ENCODE peak calls at places on chromosomes 5 and 9, in five cellular contexts. One of them, this sample, is unnamed.

GRCh38 chr5:73307645-73308346 is 134.8 kb downstream of the TMEM174 start:
- DNase-seq in GM20000: no peak
- DNase-seq in upper lobe of right lung: no peak
- DNase-seq in AG09309: no peak
- DNase-seq in cardiac muscle cell: no peak
- DNase-seq in this sample: no peak

GRCh38 chr5:126864042-126864688 is 87.2 kb downstream of the LMNB1 start:
- DNase-seq in GM20000: no peak
- DNase-seq in upper lobe of right lung: no peak
- DNase-seq in AG09309: no peak
- DNase-seq in cardiac muscle cell: no peak
- DNase-seq in this sample: no peak

GRCh38 chr5:110063640-110064592 is 374.2 kb downstream of the MAN2A1 start:
- DNase-seq in upper lobe of right lung: no peak
- DNase-seq in cardiac muscle cell: no peak
- DNase-seq in AG09309: no peak
- DNase-seq in GM20000: no peak
- DNase-seq in this sample: no peak

GRCh38 chr5:2006193-2006970 is 123.7 kb upstream of the IRX4 start:
- DNase-seq in upper lobe of right lung: no peak
- DNase-seq in GM20000: no peak
- DNase-seq in cardiac muscle cell: no peak
- DNase-seq in AG09309: no peak
- DNase-seq in this sample: no peak

GRCh38 chr9:104961701-104962359 is 33.9 kb upstream of the ABCA1 start:
- DNase-seq in GM20000: no peak
- DNase-seq in cardiac muscle cell: no peak
- DNase-seq in AG09309: no peak
- DNase-seq in upper lobe of right lung: no peak
- DNase-seq in this sample: no peak

GRCh38 chr5:175854231-175855040 is 16.9 kb upstream of the CPLX2 start:
- DNase-seq in cardiac muscle cell: no peak
- DNase-seq in AG09309: no peak
- DNase-seq in upper lobe of right lung: no peak
- DNase-seq in GM20000: no peak
- DNase-seq in this sample: no peak

GRCh38 chr9:131432597-131433301 is 38.9 kb downstream of the PRRC2B start:
- DNase-seq in AG09309: peak
- DNase-seq in GM20000: no peak
- DNase-seq in cardiac muscle cell: peak
- DNase-seq in upper lobe of right lung: peak
- DNase-seq in this sample: peak

GRCh38 chr5:131375351-131375750 is 111.5 kb downstream of the CDC42SE2 start:
- DNase-seq in AG09309: no peak
- DNase-seq in GM20000: no peak
- DNase-seq in upper lobe of right lung: no peak
- DNase-seq in cardiac muscle cell: no peak
- DNase-seq in this sample: no peak

GRCh38 chr5:100852988-100853449 is 50.1 kb downstream of the ST8SIA4 start:
- DNase-seq in AG09309: no peak
- DNase-seq in cardiac muscle cell: no peak
- DNase-seq in GM20000: peak
- DNase-seq in upper lobe of right lung: no peak
- DNase-seq in this sample: no peak

GRCh38 chr5:102561894-102562760 is 63.3 kb upstream of the SLCO6A1 start:
- DNase-seq in upper lobe of right lung: peak
- DNase-seq in GM20000: peak
- DNase-seq in cardiac muscle cell: peak
- DNase-seq in AG09309: no peak
- DNase-seq in this sample: no peak

GRCh38 chr9:82673904-82674303 is 389.0 kb downstream of the RASEF start:
- DNase-seq in cardiac muscle cell: no peak
- DNase-seq in GM20000: no peak
- DNase-seq in upper lobe of right lung: no peak
- DNase-seq in AG09309: no peak
- DNase-seq in this sample: no peak

GRCh38 chr5:139642891-139643871 is 5.0 kb upstream of the CXXC5 start:
- DNase-seq in AG09309: no peak
- DNase-seq in upper lobe of right lung: peak
- DNase-seq in GM20000: no peak
- DNase-seq in cardiac muscle cell: no peak
- DNase-seq in this sample: no peak

GRCh38 chr5:32506809-32507208 is 62.3 kb upstream of the ZFR start:
- DNase-seq in AG09309: peak
- DNase-seq in cardiac muscle cell: peak
- DNase-seq in GM20000: no peak
- DNase-seq in upper lobe of right lung: no peak
- DNase-seq in this sample: peak

GRCh38 chr5:99068944-99069650 is 140.3 kb upstream of the CHD1 start:
- DNase-seq in cardiac muscle cell: no peak
- DNase-seq in upper lobe of right lung: no peak
- DNase-seq in AG09309: no peak
- DNase-seq in GM20000: peak
- DNase-seq in this sample: no peak

GRCh38 chr5:132830436-132831094 is at the start of gene SHROOM1:
- DNase-seq in upper lobe of right lung: peak
- DNase-seq in GM20000: peak
- DNase-seq in cardiac muscle cell: peak
- DNase-seq in AG09309: no peak
- DNase-seq in this sample: peak

GRCh38 chr9:129177443-129177790 is 644 bp downstream of the IER5L start:
- DNase-seq in GM20000: peak
- DNase-seq in upper lobe of right lung: no peak
- DNase-seq in cardiac muscle cell: no peak
- DNase-seq in AG09309: no peak
- DNase-seq in this sample: peak

GRCh38 chr9:129178983-129179382 is 922 bp upstream of the IER5L start:
- DNase-seq in GM20000: no peak
- DNase-seq in AG09309: no peak
- DNase-seq in cardiac muscle cell: no peak
- DNase-seq in upper lobe of right lung: no peak
- DNase-seq in this sample: no peak

GRCh38 chr9:129176786-129177442 is 1.1 kb downstream of the IER5L start:
- DNase-seq in upper lobe of right lung: peak
- DNase-seq in AG09309: no peak
- DNase-seq in GM20000: peak
- DNase-seq in cardiac muscle cell: peak
- DNase-seq in this sample: peak

GRCh38 chr9:129178579-129178909 is 483 bp upstream of the IER5L start:
- DNase-seq in GM20000: no peak
- DNase-seq in AG09309: no peak
- DNase-seq in upper lobe of right lung: no peak
- DNase-seq in cardiac muscle cell: no peak
- DNase-seq in this sample: no peak

GRCh38 chr9:129177791-129178578 is at the start of gene IER5L:
- DNase-seq in cardiac muscle cell: peak
- DNase-seq in AG09309: peak
- DNase-seq in upper lobe of right lung: peak
- DNase-seq in GM20000: peak
- DNase-seq in this sample: peak
- TF ChIP-seq CTCF in cardiac muscle cell: no peak
- TF ChIP-seq CTCF in AG09309: no peak
- TF ChIP-seq CTCF in upper lobe of right lung: no peak
- TF ChIP-seq CTCF in GM20000: no peak
- TF ChIP-seq CTCF in this sample: no peak

GRCh38 chr9:120230227-120230626 is 349.7 kb downstream of the CDK5RAP2 start:
- DNase-seq in AG09309: no peak
- DNase-seq in cardiac muscle cell: no peak
- DNase-seq in upper lobe of right lung: no peak
- DNase-seq in GM20000: no peak
- DNase-seq in this sample: no peak
- TF ChIP-seq CTCF in AG09309: no peak
- TF ChIP-seq CTCF in cardiac muscle cell: no peak
- TF ChIP-seq CTCF in upper lobe of right lung: no peak
- TF ChIP-seq CTCF in GM20000: no peak
- TF ChIP-seq CTCF in this sample: no peak

DNA sequence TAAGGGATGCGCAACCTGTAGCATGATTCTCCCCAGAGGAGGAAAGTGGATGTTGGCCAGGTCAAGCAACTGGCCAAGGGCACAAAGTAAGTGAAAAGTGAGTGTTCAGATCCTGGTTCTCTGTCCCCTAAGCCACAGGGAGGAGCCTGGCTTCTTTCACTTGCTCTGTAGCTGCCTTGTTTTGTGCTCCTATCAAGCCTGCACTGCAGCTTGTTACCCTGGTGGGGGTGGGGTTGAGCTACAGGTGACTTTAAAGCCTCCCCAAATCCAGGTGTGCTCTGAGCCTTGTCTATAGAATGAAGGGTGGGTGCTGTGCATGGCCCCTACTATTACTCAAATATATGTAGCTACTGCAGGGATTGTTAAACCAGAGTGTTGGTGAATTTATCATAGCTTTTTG is 32.9 kb downstream of the RALGPS1 start:
- DNase-seq in cardiac muscle cell: no peak
- DNase-seq in upper lobe of right lung: no peak
- DNase-seq in GM20000: no peak
- DNase-seq in AG09309: no peak
- DNase-seq in this sample: no peak
- TF ChIP-seq CTCF in cardiac muscle cell: no peak
- TF ChIP-seq CTCF in upper lobe of right lung: no peak
- TF ChIP-seq CTCF in GM20000: peak
- TF ChIP-seq CTCF in AG09309: no peak
- TF ChIP-seq CTCF in this sample: no peak

DNA sequence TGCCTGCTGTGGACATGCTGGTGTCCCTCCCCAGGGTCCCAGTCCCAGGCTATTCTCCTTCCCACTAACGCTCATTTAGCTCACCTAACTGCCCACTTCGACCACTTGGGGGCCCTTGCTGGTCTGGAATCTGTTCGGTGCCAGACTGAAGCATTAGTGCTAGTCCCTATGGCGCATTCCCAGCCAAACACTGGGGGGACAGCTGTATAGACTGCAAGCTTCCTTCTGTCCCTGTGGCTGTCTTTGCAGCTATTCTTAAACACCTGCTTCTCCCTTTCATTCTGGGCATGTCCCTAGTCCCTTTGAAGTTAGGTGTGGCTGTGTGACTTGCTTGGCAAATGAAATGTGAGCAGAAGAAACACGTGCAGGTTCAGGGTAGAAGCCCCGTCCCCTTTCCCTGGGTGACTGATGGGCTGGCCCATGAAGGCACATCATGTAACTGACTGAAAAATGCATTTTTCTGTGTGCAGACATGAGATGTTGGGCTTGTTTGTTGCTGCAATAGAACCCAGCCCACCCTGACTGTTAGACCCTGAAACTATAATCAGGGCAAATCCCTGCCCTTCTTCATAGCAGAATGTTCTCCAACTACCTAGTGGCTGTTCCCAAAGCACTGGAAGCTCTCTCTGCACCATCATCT is 134.4 kb downstream of the BARX1 start:
- DNase-seq in GM20000: peak
- DNase-seq in upper lobe of right lung: no peak
- DNase-seq in AG09309: no peak
- DNase-seq in cardiac muscle cell: no peak
- DNase-seq in this sample: no peak
- TF ChIP-seq CTCF in GM20000: no peak
- TF ChIP-seq CTCF in upper lobe of right lung: no peak
- TF ChIP-seq CTCF in AG09309: no peak
- TF ChIP-seq CTCF in cardiac muscle cell: no peak
- TF ChIP-seq CTCF in this sample: no peak

DNA sequence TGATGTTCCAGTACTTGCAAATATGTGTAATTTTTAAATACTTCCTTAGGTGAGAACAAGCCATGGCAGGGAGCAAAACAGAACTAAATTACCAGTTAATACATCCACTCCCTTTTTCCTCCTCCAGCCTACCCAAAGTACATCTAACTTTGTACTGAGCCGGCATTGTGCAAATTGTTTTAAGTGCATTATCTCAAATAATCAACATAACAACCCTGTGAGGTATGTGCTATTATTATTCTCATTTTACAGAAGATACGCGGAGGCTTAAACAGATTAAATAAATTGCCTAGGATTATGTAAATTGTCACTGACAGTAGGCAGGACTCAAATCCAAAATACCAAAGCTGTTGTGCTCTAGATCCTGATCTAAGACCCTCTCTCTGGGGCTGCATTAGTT is 55.5 kb upstream of the KLF4 start:
- DNase-seq in upper lobe of right lung: no peak
- DNase-seq in AG09309: no peak
- DNase-seq in GM20000: no peak
- DNase-seq in cardiac muscle cell: no peak
- DNase-seq in this sample: no peak
- TF ChIP-seq CTCF in upper lobe of right lung: no peak
- TF ChIP-seq CTCF in AG09309: no peak
- TF ChIP-seq CTCF in GM20000: no peak
- TF ChIP-seq CTCF in cardiac muscle cell: no peak
- TF ChIP-seq CTCF in this sample: no peak

GRCh38 chr5:177228751-177229150 is 74.8 kb downstream of the RAB24 start:
- DNase-seq in cardiac muscle cell: no peak
- DNase-seq in AG09309: no peak
- DNase-seq in upper lobe of right lung: no peak
- DNase-seq in GM20000: no peak
- DNase-seq in this sample: no peak
- TF ChIP-seq CTCF in cardiac muscle cell: no peak
- TF ChIP-seq CTCF in AG09309: no peak
- TF ChIP-seq CTCF in upper lobe of right lung: no peak
- TF ChIP-seq CTCF in GM20000: no peak
- TF ChIP-seq CTCF in this sample: peak

GRCh38 chr5:114789773-114790402 is 379.8 kb downstream of the TRIM36 start:
- DNase-seq in cardiac muscle cell: peak
- DNase-seq in AG09309: no peak
- DNase-seq in GM20000: peak
- DNase-seq in upper lobe of right lung: no peak
- DNase-seq in this sample: peak
- TF ChIP-seq CTCF in cardiac muscle cell: no peak
- TF ChIP-seq CTCF in AG09309: no peak
- TF ChIP-seq CTCF in GM20000: peak
- TF ChIP-seq CTCF in upper lobe of right lung: peak
- TF ChIP-seq CTCF in this sample: peak